ENCODE peak calls at places on chromosomes 11 and 22, in four cellular contexts. D is B cell, R is heart right ventricle, B is HFFc6. W is an unnamed sample.

GRCh38 chr22:38450234-38450797 is 4.7 kb downstream of the KCNJ4 start:
- DNase-seq in R (peak; percentile 66), D (no peak), B (no peak), W (no peak)

GRCh38 chr11:9169595-9170295 is 78.3 kb upstream of the SCUBE2 start:
- DNase-seq in D (no peak), R (no peak), B (no peak), W (no peak)

GRCh38 chr22:47616396-47617020 is 854.1 kb downstream of the TBC1D22A start:
- DNase-seq in R (no peak), D (no peak), B (no peak), W (no peak)

GRCh38 chr11:45815747-45816146 is 10.8 kb downstream of the SLC35C1 start:
- DNase-seq in D (no peak), B (peak; percentile 60), R (no peak), W (no peak)

GRCh38 chr22:19402642-19403191 is 28.8 kb downstream of the HIRA start:
- DNase-seq in R (no peak), B (no peak), D (no peak), W (no peak)

GRCh38 chr11:123284454-123284853 is 89.4 kb upstream of the CLMP start:
- DNase-seq in B (no peak), D (no peak), R (no peak), W (no peak)

GRCh38 chr11:95337972-95338429 is 107.0 kb upstream of the SESN3 start:
- DNase-seq in B (no peak), D (no peak), R (no peak), W (no peak)

GRCh38 chr11:60194511-60194910 is 11.6 kb upstream of the MS4A6A start:
- DNase-seq in D (no peak), B (no peak), R (no peak), W (no peak)

GRCh38 chr11:16807306-16807705 is 68.9 kb downstream of the C11orf58 start:
- DNase-seq in D (no peak), R (no peak), B (no peak), W (no peak)

W was measured in keratinocyte.